ENCODE peak calls at places on chromosomes 6 and 20, in four cellular contexts. W is body of pancreas, O is sigmoid colon, I is uterus. N is an unnamed sample.

GRCh38 chr6:168967556-168967955 is 286.1 kb downstream of the THBS2 start:
- DNase-seq in W (no peak), O (no peak), I (no peak), N (no peak)

GRCh38 chr6:54327631-54328030 is 19.4 kb downstream of the TINAG start:
- DNase-seq in W (no peak), O (no peak), I (no peak), N (no peak)

GRCh38 chr6:24802271-24803059 is 3.7 kb upstream of the ARMH2 start:
- DNase-seq in W (no peak), O (no peak), I (no peak), N (no peak)

GRCh38 chr6:154511735-154512097 is 1.2 kb upstream of the CNKSR3 start:
- DNase-seq in W (peak), O (no peak), I (no peak), N (no peak)

GRCh38 chr6:7912736-7913517 is 2.3 kb upstream of the TXNDC5 start:
- DNase-seq in W (no peak), O (no peak), I (no peak), N (no peak)

GRCh38 chr6:93453956-93454355 is 34.6 kb upstream of the EPHA7 start:
- DNase-seq in W (no peak), O (no peak), I (no peak), N (no peak)

GRCh38 chr20:2131366-2131765 is 29.7 kb downstream of the STK35 start:
- DNase-seq in W (no peak), O (peak), I (no peak), N (no peak)

GRCh38 chr20:53800883-53801604 is 207.4 kb upstream of the ZNF217 start:
- DNase-seq in W (no peak), O (no peak), I (no peak), N (no peak)

GRCh38 chr6:147961473-147962141 is 381.0 kb upstream of the SASH1 start:
- DNase-seq in W (no peak), O (no peak), I (no peak), N (no peak)

GRCh38 chr6:22151892-22152291 is 144.9 kb downstream of the PRL start:
- DNase-seq in W (no peak), O (no peak), I (no peak), N (no peak)

GRCh38 chr6:30259140-30260035 is 46.2 kb upstream of the TRIM26 start:
- DNase-seq in W (peak), O (peak), I (peak), N (peak)

GRCh38 chr6:22975079-22975478 is 405.7 kb downstream of the HDGFL1 start:
- DNase-seq in W (no peak), O (no peak), I (no peak), N (no peak)

GRCh38 chr6:42411431-42411830 is 40.3 kb downstream of the TRERF1 start:
- DNase-seq in W (no peak), O (no peak), I (no peak), N (no peak)

GRCh38 chr6:43891072-43891870 is 121.3 kb downstream of the VEGFA start:
- DNase-seq in W (no peak), O (no peak), I (no peak), N (no peak)

GRCh38 chr20:4828830-4829493 is 107.3 kb downstream of the PRND start:
- DNase-seq in W (no peak), O (peak), I (peak), N (no peak)

GRCh38 chr20:10360878-10361277 is 73.1 kb downstream of the MKKS start:
- DNase-seq in W (no peak), O (no peak), I (no peak), N (no peak)

GRCh38 chr6:106547961-106548453 is 81.3 kb downstream of the RTN4IP1 start:
- DNase-seq in W (no peak), O (no peak), I (peak), N (no peak)

GRCh38 chr20:11686195-11686594 is 231.5 kb upstream of the BTBD3 start:
- DNase-seq in W (no peak), O (no peak), I (no peak), N (no peak)

GRCh38 chr6:121823437-121823851 is 388.0 kb downstream of the GJA1 start:
- DNase-seq in W (no peak), O (no peak), I (no peak), N (no peak)

GRCh38 chr6:4224082-4224978 is 89.0 kb upstream of the ECI2 start:
- DNase-seq in W (no peak), O (no peak), I (no peak), N (no peak)

GRCh38 chr6:127119361-127120108 is 1.1 kb downstream of the RSPO3 start:
- DNase-seq in W (no peak), O (peak), I (peak), N (no peak)

GRCh38 chr6:154276810-154277577 is 79.6 kb downstream of the IPCEF1 start:
- DNase-seq in W (no peak), O (no peak), I (no peak), N (no peak)

GRCh38 chr6:169868458-169868857 is 117.0 kb downstream of the ERMARD start:
- DNase-seq in W (peak), O (peak), I (no peak), N (no peak)

GRCh38 chr6:85756982-85757381 is 114.3 kb upstream of the SYNCRIP start:
- DNase-seq in W (peak), O (no peak), I (no peak), N (no peak)

GRCh38 chr6:25485820-25486559 is 166.0 kb upstream of the SCGN start:
- DNase-seq in W (peak), O (peak), I (peak), N (no peak)

GRCh38 chr20:62156592-62157386 is 13.2 kb downstream of the SS18L1 start:
- DNase-seq in W (peak), O (no peak), I (peak), N (peak)

GRCh38 chr6:116426551-116426950 is 34.6 kb upstream of the CALHM6 start:
- DNase-seq in W (no peak), O (no peak), I (no peak), N (no peak)

GRCh38 chr20:17084909-17085308 is 141.9 kb upstream of the PCSK2 start:
- DNase-seq in W (no peak), O (no peak), I (no peak), N (no peak)

GRCh38 chr6:168864541-168865495 is 388.8 kb downstream of the THBS2 start:
- DNase-seq in W (no peak), O (no peak), I (no peak), N (no peak)

GRCh38 chr6:130602151-130602770 is 224.9 kb upstream of the SMLR1 start:
- DNase-seq in W (no peak), O (no peak), I (peak), N (peak)

GRCh38 chr6:42342011-42342553 is 109.6 kb downstream of the TRERF1 start:
- DNase-seq in W (no peak), O (no peak), I (no peak), N (no peak)

GRCh38 chr6:36666726-36667591 is 11.6 kb upstream of the CDKN1A start:
- DNase-seq in W (peak), O (peak), I (peak), N (peak)

GRCh38 chr6:47476794-47477496 is 644 bp upstream of the CD2AP start:
- DNase-seq in W (no peak), O (no peak), I (no peak), N (no peak)

GRCh38 chr6:166008441-166009369 is 158.9 kb downstream of the TBXT start:
- DNase-seq in W (no peak), O (peak), I (no peak), N (no peak)

GRCh38 chr20:3168829-3169590 is 4.3 kb downstream of the LZTS3 start:
- DNase-seq in W (no peak), O (no peak), I (no peak), N (no peak)

GRCh38 chr6:1136415-1136774 is 175.5 kb upstream of the FOXQ1 start:
- DNase-seq in W (peak), O (no peak), I (no peak), N (no peak)

GRCh38 chr6:134063966-134064445 is 11.6 kb upstream of the SLC2A12 start:
- DNase-seq in W (peak), O (peak), I (peak), N (peak)

GRCh38 chr6:105452924-105453756 is 50.3 kb upstream of the PREP start:
- DNase-seq in W (peak), O (no peak), I (no peak), N (no peak)

GRCh38 chr6:169045486-169045885 is 208.2 kb downstream of the THBS2 start:
- DNase-seq in W (no peak), O (no peak), I (no peak), N (no peak)

GRCh38 chr6:115896538-115897129 is 164.1 kb downstream of the FRK start:
- DNase-seq in W (peak), O (no peak), I (no peak), N (no peak)

GRCh38 chr20:63977392-63978276 is 1.8 kb downstream of the SAMD10 start:
- DNase-seq in W (no peak), O (peak), I (no peak), N (peak)

GRCh38 chr20:63976980-63977391 is 2.5 kb downstream of the SAMD10 start:
- DNase-seq in W (no peak), O (peak), I (no peak), N (no peak)

GRCh38 chr20:63979221-63979548 is 257 bp downstream of the SAMD10 start:
- DNase-seq in W (no peak), O (no peak), I (no peak), N (no peak)

GRCh38 chr20:63979549-63980316 is at the start of gene SAMD10:
- DNase-seq in W (peak), O (no peak), I (peak), N (peak)

DNA sequence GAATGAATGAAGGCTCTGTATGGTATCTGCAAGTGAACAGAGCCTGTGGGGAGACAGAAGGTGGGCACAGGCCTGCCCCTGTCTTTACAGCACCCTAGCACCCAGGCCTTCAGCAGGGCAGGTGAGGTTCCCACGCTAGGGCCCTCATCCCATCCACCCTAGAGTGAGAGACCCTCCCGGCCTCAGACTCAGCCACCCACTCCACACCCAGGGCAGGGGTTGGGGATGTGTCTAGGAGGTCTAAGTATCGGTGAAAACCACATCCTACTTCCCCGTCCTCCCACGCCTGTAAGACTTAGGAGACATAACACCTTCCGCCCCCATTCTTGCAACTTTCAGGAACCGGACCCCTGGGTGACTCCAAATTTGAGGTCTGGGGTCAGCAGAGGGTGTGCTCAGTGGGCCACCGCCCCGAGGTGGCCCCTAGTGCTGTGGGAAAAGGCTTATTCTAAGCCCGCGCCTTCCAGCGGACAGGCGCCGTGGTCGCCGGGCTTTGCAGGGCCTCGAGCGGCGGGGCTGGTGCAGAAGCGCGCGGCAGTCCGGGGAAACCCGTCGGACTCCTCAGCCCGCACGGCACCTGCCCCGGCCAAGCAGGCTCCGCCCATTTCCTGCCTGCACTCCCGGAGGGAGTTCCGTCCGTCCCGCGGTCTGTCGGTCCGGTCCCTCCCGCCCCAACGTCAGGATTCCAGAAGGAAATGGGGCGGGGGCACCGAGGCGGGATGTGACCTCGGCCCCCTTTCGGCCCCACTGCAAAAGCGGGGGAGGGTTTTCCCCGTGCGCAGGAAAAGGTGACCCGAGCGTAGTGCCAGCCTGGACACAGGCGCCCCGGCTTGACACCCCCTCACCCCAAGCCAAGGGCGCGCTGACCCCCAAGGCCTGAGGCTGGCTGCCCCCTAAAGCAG is 872 bp downstream of the SAMD10 start:
- DNase-seq in W (peak), O (peak), I (peak), N (peak)
- TF ChIP-seq POLR2A in W (peak), O (no peak), I (no peak), N (no peak)

GRCh38 chr6:52577022-52577777 is at the start of gene TRAM2:
- DNase-seq in W (peak), O (peak), I (peak), N (peak)

GRCh38 chr6:52576054-52576391 is 837 bp downstream of the TRAM2 start:
- DNase-seq in W (no peak), O (peak), I (no peak), N (no peak)

GRCh38 chr6:52575490-52575868 is 1.4 kb downstream of the TRAM2 start:
- DNase-seq in W (no peak), O (no peak), I (no peak), N (no peak)

GRCh38 chr6:52577778-52578473 is 1.1 kb upstream of the TRAM2 start:
- DNase-seq in W (no peak), O (no peak), I (no peak), N (no peak)

GRCh38 chr6:52576392-52577021 is 353 bp downstream of the TRAM2 start:
- DNase-seq in W (peak), O (peak), I (peak), N (peak)
- TF ChIP-seq POLR2A in W (no peak), O (peak), I (peak), N (peak)

GRCh38 chr20:47453167-47453782 is 48.4 kb upstream of the NCOA3 start:
- DNase-seq in W (no peak), O (no peak), I (no peak), N (peak)
- TF ChIP-seq POLR2A in W (no peak), O (no peak), I (no peak), N (no peak)

GRCh38 chr6:63584566-63584965 is 12.3 kb downstream of the LOC128125822 start:
- DNase-seq in W (no peak), O (no peak), I (no peak), N (no peak)

GRCh38 chr6:63584125-63584514 is 11.8 kb downstream of the LOC128125822 start:
- DNase-seq in W (no peak), O (no peak), I (no peak), N (no peak)

GRCh38 chr6:63581355-63581998 is 9.2 kb downstream of the LOC128125822 start:
- DNase-seq in W (no peak), O (no peak), I (no peak), N (no peak)

GRCh38 chr6:63580704-63580961 is 8.4 kb downstream of the LOC128125822 start:
- DNase-seq in W (no peak), O (no peak), I (no peak), N (no peak)

GRCh38 chr6:63582579-63583231 is 10.4 kb downstream of the LOC128125822 start:
- DNase-seq in W (no peak), O (no peak), I (no peak), N (no peak)
- TF ChIP-seq POLR2A in W (no peak), O (no peak), I (no peak), N (no peak)

GRCh38 chr20:9071976-9072726 is 3.3 kb downstream of the PLCB4 start:
- DNase-seq in W (no peak), O (no peak), I (no peak), N (no peak)

GRCh38 chr20:9070304-9070703 is 1.4 kb downstream of the PLCB4 start:
- DNase-seq in W (no peak), O (no peak), I (no peak), N (no peak)

GRCh38 chr20:9068232-9068781 is 580 bp upstream of the PLCB4 start:
- DNase-seq in W (peak), O (peak), I (no peak), N (peak)

GRCh38 chr20:9066196-9066595 is 2.7 kb upstream of the PLCB4 start:
- DNase-seq in W (no peak), O (no peak), I (no peak), N (no peak)

DNA sequence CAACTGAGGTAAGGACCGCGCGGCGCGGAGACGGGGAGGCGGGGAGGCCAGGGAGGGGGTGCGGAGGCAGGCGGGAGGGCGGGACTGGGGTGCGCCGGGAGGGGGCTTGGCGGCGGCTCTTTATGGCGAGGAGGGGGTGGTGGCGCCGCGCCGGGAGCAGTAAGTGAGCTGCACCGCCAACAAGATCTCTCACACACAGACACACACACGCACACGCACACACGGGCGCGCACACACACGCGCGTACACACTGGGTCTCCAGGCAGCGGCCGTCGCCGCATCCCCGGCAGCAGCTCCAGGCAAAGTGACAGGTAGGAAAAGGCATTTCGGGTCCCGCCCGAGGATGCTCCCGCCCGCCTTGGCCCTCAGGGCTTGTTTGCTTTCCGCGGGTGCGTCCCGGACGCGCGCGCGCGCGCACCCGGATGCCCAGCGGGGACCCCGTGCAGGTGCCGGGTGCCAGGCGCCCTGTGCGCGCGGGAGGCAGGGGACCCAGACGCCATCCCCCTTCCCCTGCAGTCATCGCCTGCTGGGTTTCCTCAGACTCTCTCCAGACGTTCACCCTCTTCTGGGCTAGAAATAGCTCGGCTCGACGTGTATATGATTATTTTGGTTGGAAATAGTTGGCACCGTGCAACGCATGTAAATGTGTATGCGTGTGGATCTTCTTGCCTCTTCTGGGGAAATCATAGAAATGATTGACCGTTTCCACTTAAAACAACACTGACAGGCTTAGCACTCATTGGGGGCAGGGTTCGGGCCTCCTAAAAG is at the start of gene PLCB4:
- DNase-seq in W (peak), O (peak), I (peak), N (peak)
- TF ChIP-seq POLR2A in W (no peak), O (no peak), I (peak), N (peak)

DNA sequence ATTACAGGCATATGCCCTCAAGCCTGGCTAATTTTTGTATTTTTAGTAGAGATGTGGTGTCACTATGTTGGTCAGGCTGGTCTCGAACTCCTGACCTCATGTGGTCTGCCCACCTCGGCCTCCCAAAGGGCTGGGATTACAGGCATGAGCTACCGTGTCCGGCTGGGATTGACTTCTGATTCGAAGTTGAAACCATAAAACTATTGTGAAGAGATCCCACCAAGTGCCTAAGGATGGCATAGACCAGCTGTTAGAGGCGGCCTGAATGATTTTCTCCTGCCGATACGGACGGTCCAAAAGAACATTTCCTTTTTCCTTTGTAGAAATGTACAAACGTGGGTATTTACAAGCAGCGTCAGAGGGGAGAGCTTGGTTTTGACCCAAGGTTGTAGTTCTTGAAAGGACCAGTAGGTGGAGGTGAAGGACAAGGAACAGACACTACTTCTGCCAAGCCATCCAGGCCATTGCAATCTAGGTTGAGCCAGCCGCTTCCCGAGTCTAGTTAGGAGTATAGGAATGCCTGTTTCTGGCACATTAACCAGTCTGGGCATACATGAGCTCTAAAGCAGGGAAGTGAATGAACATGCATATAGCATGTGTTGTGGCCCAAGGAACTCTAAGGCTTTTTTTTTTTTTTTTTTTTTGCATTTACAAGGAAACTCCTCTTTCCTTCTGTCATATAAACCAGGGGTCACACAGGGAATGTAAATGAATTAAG is 29.0 kb downstream of the MOCS3 start:
- DNase-seq in W (peak), O (peak), I (peak), N (peak)
- TF ChIP-seq POLR2A in W (no peak), O (no peak), I (no peak), N (no peak)